ENCODE peak calls at places on chromosome 13, in ten cellular contexts. S, E, M, Y, H, G, D, T, O and C are unnamed samples.

GRCh38 chr13:36848228-36848982 is 29.4 kb downstream of the RFXAP start:
- DNase-seq in G (no peak), Y (no peak), H (no peak), O (no peak), D (peak; percentile 14), T (no peak), S (no peak), E (peak; percentile 45), M (no peak), C (no peak)

GRCh38 chr13:27172495-27172842 is 858 bp upstream of the USP12 start:
- DNase-seq in M (no peak), Y (no peak), S (no peak), D (peak; percentile 58), H (no peak), O (no peak), E (peak; percentile 78), T (no peak), G (no peak), C (no peak)

GRCh38 chr13:85366759-85367417 is 432.3 kb downstream of the SLITRK6 start:
- DNase-seq in E (no peak), H (no peak), D (peak; percentile 60), S (no peak), G (no peak), M (no peak), O (no peak), T (no peak), Y (no peak), C (no peak)

GRCh38 chr13:44434441-44435141 is 61.0 kb downstream of the SERP2 start:
- DNase-seq in G (no peak), H (no peak), E (no peak), T (no peak), S (no peak), O (no peak), Y (no peak), M (no peak), D (no peak), C (no peak)

GRCh38 chr13:79741006-79741405 is 260.1 kb downstream of the NDFIP2 start:
- DNase-seq in H (no peak), D (peak; percentile 42), G (no peak), S (peak; percentile 78), M (no peak), Y (no peak), O (no peak), T (no peak), E (peak; percentile 57), C (no peak)

GRCh38 chr13:113898391-113898790 is 34.5 kb upstream of the GAS6 start:
- DNase-seq in S (no peak), T (no peak), Y (no peak), H (no peak), D (no peak), G (no peak), M (no peak), O (no peak), E (no peak), C (no peak)

GRCh38 chr13:85317781-85318180 is 481.4 kb downstream of the SLITRK6 start:
- DNase-seq in H (no peak), G (no peak), M (no peak), D (no peak), T (no peak), S (no peak), O (no peak), Y (no peak), E (no peak), C (no peak)

GRCh38 chr13:97254809-97255208 is 32.7 kb downstream of the MBNL2 start:
- DNase-seq in Y (no peak), S (no peak), D (no peak), H (no peak), O (no peak), T (no peak), G (no peak), M (no peak), E (peak; percentile 84), C (no peak)

GRCh38 chr13:67045357-67045756 is 184.8 kb downstream of the PCDH9 start:
- DNase-seq in E (no peak), O (no peak), S (no peak), D (no peak), Y (no peak), M (no peak), H (no peak), G (no peak), T (no peak), C (no peak)

GRCh38 chr13:93875527-93875926 is 604.0 kb downstream of the DCT start:
- DNase-seq in O (no peak), G (no peak), M (no peak), E (peak; percentile 57), T (no peak), S (no peak), H (no peak), Y (no peak), D (peak; percentile 56), C (no peak)

GRCh38 chr13:29548722-29549446 is 46.6 kb downstream of the SLC7A1 start:
- DNase-seq in Y (no peak), M (no peak), S (peak; percentile 30), D (peak; percentile 78), T (no peak), G (no peak), H (no peak), O (no peak), E (peak; percentile 30), C (no peak)

GRCh38 chr13:29547135-29547534 is 48.4 kb downstream of the SLC7A1 start:
- DNase-seq in M (no peak), G (no peak), O (no peak), H (no peak), Y (no peak), D (no peak), T (no peak), E (no peak), S (no peak), C (no peak)

GRCh38 chr13:29543230-29544215 is 52.0 kb downstream of the SLC7A1 start:
- DNase-seq in S (no peak), G (no peak), T (no peak), D (peak; percentile 84), Y (no peak), O (peak; percentile 15), E (peak; percentile 39), M (no peak), H (no peak), C (no peak)

GRCh38 chr13:29545988-29546387 is 49.5 kb downstream of the SLC7A1 start:
- DNase-seq in Y (no peak), D (no peak), H (no peak), S (no peak), G (no peak), M (no peak), E (no peak), T (no peak), O (no peak), C (no peak)

DNA sequence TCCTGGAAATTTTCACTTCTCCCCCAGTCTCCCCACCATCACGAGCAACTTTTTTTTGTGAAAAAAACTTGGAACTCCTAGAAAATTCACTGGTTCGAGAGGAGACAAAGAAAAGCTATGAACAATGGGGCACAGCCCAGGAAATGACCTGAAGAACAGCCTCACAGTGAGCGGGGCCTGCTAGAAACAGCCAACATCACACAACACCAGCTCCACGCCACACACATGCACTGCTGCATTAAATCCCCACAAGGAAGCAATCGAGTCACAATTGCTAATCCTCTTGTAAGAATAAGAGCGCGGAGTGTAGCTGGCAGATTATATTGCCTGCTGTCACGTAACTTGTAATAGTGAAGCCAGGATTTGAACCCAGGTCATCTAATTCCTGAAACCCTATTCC is 48.8 kb downstream of the SLC7A1 start:
- DNase-seq in T (no peak), S (no peak), G (no peak), O (no peak), H (no peak), M (no peak), Y (no peak), E (no peak), D (no peak), C (no peak)
- H3K36me3 ChIP-seq in T (no peaks in the 10 kb centered on the region), S (peaks cover 3% of the 10 kb centered on the region), G (peaks cover 12% of the 10 kb centered on the region), O (peaks cover 40% of the 10 kb centered on the region), H (peaks cover 4% of the 10 kb centered on the region), M (peaks cover 27% of the 10 kb centered on the region), Y (no peaks in the 10 kb centered on the region), E (peaks cover 37% of the 10 kb centered on the region), D (peaks cover 44% of the 10 kb centered on the region), C (peaks cover 35% of the 10 kb centered on the region)

GRCh38 chr13:20981370-20982095 is 79.0 kb upstream of the XPO4 start:
- DNase-seq in S (no peak), E (no peak), Y (no peak), H (no peak), D (no peak), O (no peak), M (no peak), T (no peak), G (no peak), C (no peak)
- H3K36me3 ChIP-seq in S (peaks cover 31% of the 10 kb centered on the region), E (peaks cover 73% of the 10 kb centered on the region), Y (peaks cover 4% of the 10 kb centered on the region), H (peaks cover 10% of the 10 kb centered on the region), D (peaks cover 63% of the 10 kb centered on the region), O (peaks cover 51% of the 10 kb centered on the region), M (no peaks in the 10 kb centered on the region), T (peaks cover 8% of the 10 kb centered on the region), G (no peaks in the 10 kb centered on the region), C (peaks cover 86% of the 10 kb centered on the region)

GRCh38 chr13:111202149-111202548 is 87.0 kb downstream of the ARHGEF7 start:
- DNase-seq in S (no peak), D (no peak), O (no peak), T (no peak), G (no peak), E (no peak), M (no peak), H (no peak), Y (no peak), C (no peak)
- H3K36me3 ChIP-seq in S (no peaks in the 10 kb centered on the region), D (peaks cover 6% of the 10 kb centered on the region), O (no peaks in the 10 kb centered on the region), T (no peaks in the 10 kb centered on the region), G (no peaks in the 10 kb centered on the region), E (no peaks in the 10 kb centered on the region), M (no peaks in the 10 kb centered on the region), H (no peaks in the 10 kb centered on the region), Y (no peaks in the 10 kb centered on the region), C (no peaks in the 10 kb centered on the region)

DNA sequence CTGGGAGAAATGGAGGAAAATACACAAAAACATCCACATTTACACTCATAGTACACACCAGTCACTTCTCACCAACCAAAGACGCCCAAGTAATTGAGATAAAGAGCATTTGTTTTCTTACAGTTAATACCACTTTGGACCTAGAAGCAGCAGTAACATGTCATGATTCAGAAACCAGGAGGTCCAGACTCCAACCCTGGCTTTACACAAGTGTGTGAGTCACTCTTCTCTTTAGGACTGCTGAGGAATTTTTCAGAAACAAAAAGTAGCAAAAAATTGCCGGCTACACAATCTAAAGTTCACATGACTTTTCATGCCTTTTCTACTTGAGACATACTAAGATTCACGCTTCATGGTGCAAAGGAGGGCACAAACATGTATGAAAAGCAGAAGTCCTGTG is 42.1 kb downstream of the TUBGCP3 start:
- DNase-seq in H (no peak), M (no peak), E (peak; percentile 88), D (peak; percentile 79), Y (no peak), T (no peak), G (no peak), O (no peak), S (no peak), C (no peak)
- H3K36me3 ChIP-seq in H (peaks cover 5% of the 10 kb centered on the region), M (peaks cover 30% of the 10 kb centered on the region), E (peaks cover 13% of the 10 kb centered on the region), D (peaks cover 13% of the 10 kb centered on the region), Y (no peaks in the 10 kb centered on the region), T (peaks cover 13% of the 10 kb centered on the region), G (peaks cover 11% of the 10 kb centered on the region), O (peaks cover 35% of the 10 kb centered on the region), S (peaks cover 11% of the 10 kb centered on the region), C (peaks cover 67% of the 10 kb centered on the region)